ENCODE peak calls at places on chromosomes 1 and 21, in eight cellular contexts. X, D, S, N, Q, I, L and P are unnamed samples.

GRCh38 chr1:153607381-153607780 is 5.6 kb downstream of the S100A16 start:
- DNase-seq in X (no peak), D (no peak), S (no peak), N (no peak), Q (no peak), I (no peak), L (no peak), P (no peak)

GRCh38 chr21:31756787-31757186 is 24.9 kb upstream of the SCAF4 start:
- DNase-seq in X (no peak), D (no peak), S (no peak), N (no peak), Q (no peak), I (no peak), L (no peak), P (no peak)

GRCh38 chr21:45866473-45867010 is 115.0 kb upstream of the COL6A1 start:
- DNase-seq in X (no peak), D (no peak), S (no peak), N (no peak), Q (no peak), I (no peak), L (no peak), P (no peak)

GRCh38 chr1:208107817-208108608 is 136.2 kb downstream of the PLXNA2 start:
- DNase-seq in X (no peak), D (no peak), S (peak), N (no peak), Q (no peak), I (no peak), L (peak), P (no peak)

GRCh38 chr1:232145768-232146167 is 484.2 kb downstream of the SIPA1L2 start:
- DNase-seq in X (no peak), D (no peak), S (no peak), N (no peak), Q (no peak), I (no peak), L (peak), P (no peak)

GRCh38 chr21:14687277-14687642 is 141.1 kb upstream of the SAMSN1 start:
- DNase-seq in X (no peak), D (no peak), S (peak), N (no peak), Q (no peak), I (no peak), L (peak), P (no peak)

GRCh38 chr1:61853545-61853944 is 111.3 kb downstream of the PATJ start:
- DNase-seq in X (no peak), D (peak), S (peak), N (no peak), Q (no peak), I (no peak), L (peak), P (no peak)

GRCh38 chr1:40855513-40855912 is 6.7 kb downstream of the CITED4 start:
- DNase-seq in X (no peak), D (no peak), S (peak), N (peak), Q (no peak), I (no peak), L (no peak), P (no peak)

GRCh38 chr21:45455321-45456013 is 50.5 kb downstream of the COL18A1 start:
- DNase-seq in X (no peak), D (no peak), S (no peak), N (no peak), Q (no peak), I (no peak), L (peak), P (no peak)

GRCh38 chr1:172533511-172534116 is 664 bp downstream of the SUCO start:
- DNase-seq in X (no peak), D (no peak), S (peak), N (peak), Q (peak), I (peak), L (peak), P (peak)

GRCh38 chr1:156308078-156308477 is 9.0 kb upstream of the VHLL start:
- DNase-seq in X (no peak), D (no peak), S (peak), N (no peak), Q (no peak), I (no peak), L (peak), P (no peak)

GRCh38 chr1:7940745-7941436 is at the start of gene TNFRSF9:
- DNase-seq in X (no peak), D (no peak), S (peak), N (peak), Q (no peak), I (no peak), L (peak), P (no peak)

GRCh38 chr1:211468595-211468994 is 23.4 kb downstream of the RD3 start:
- DNase-seq in X (no peak), D (peak), S (peak), N (no peak), Q (peak), I (no peak), L (no peak), P (no peak)